ENCODE peak calls at places on chromosomes 2 and 18, in seven cellular contexts. E is Caco-2, Q is HCT116, H is NCI-H774, J is mucosa of descending colon, A is AG10803, M is iPS DF 19.7. R is an unnamed sample.

GRCh38 chr2:128551435-128551834 is 232.8 kb upstream of the HS6ST1 start:
- DNase-seq in E (no peak), Q (no peak), H (no peak), J (no peak), A (no peak), M (no peak), R (no peak)

GRCh38 chr2:176176233-176176632 is 12.2 kb upstream of the HOXD1 start:
- DNase-seq in E (no peak), Q (no peak), H (no peak), J (no peak), A (no peak), M (no peak), R (no peak)

GRCh38 chr18:13525381-13526029 is 200.9 kb downstream of the FAM210A start:
- DNase-seq in E (no peak), Q (no peak), H (no peak), J (no peak), A (no peak), M (no peak), R (no peak)

GRCh38 chr18:25423760-25424159 is 71.8 kb upstream of the ZNF521 start:
- DNase-seq in E (no peak), Q (no peak), H (no peak), J (no peak), A (no peak), M (no peak), R (no peak)

GRCh38 chr2:232502513-232502900 is 14.9 kb upstream of the ECEL1 start:
- DNase-seq in E (no peak), Q (no peak), H (no peak), J (no peak), A (no peak), M (no peak), R (no peak)

GRCh38 chr2:47402555-47402804 is 476 bp upstream of the MSH2 start:
- DNase-seq in E (no peak), Q (no peak), H (no peak), J (no peak), A (peak), M (no peak), R (peak)

GRCh38 chr2:131037398-131038257 is 55.6 kb downstream of the FAM168B start:
- DNase-seq in E (no peak), Q (no peak), H (no peak), J (no peak), A (no peak), M (no peak), R (no peak)

GRCh38 chr18:7168408-7168807 is 50.8 kb upstream of the LAMA1 start:
- DNase-seq in E (no peak), Q (no peak), H (no peak), J (no peak), A (no peak), M (no peak), R (no peak)

GRCh38 chr18:55509631-55510372 is 78.2 kb downstream of the TCF4 start:
- DNase-seq in E (no peak), Q (no peak), H (no peak), J (no peak), A (peak), M (no peak), R (peak)

GRCh38 chr2:98123286-98123685 is 36.3 kb downstream of the VWA3B start:
- DNase-seq in E (no peak), Q (no peak), H (no peak), J (no peak), A (no peak), M (no peak), R (no peak)

GRCh38 chr18:35029103-35029502 is 12.1 kb upstream of the MAPRE2 start:
- DNase-seq in E (no peak), Q (no peak), H (no peak), J (no peak), A (peak), M (no peak), R (peak)

GRCh38 chr2:239692348-239692747 is 291.5 kb upstream of the HDAC4 start:
- DNase-seq in E (no peak), Q (no peak), H (no peak), J (no peak), A (no peak), M (no peak), R (no peak)

GRCh38 chr2:74232426-74232825 is 34.0 kb downstream of the MTHFD2 start:
- DNase-seq in E (no peak), Q (no peak), H (no peak), J (no peak), A (no peak), M (no peak), R (no peak)

GRCh38 chr2:1282552-1282951 is 130.7 kb upstream of the TPO start:
- DNase-seq in E (no peak), Q (no peak), H (no peak), J (no peak), A (no peak), M (no peak), R (no peak)

GRCh38 chr18:46322411-46322891 is 218.3 kb downstream of the HAUS1 start:
- DNase-seq in E (no peak), Q (no peak), H (no peak), J (no peak), A (no peak), M (no peak), R (no peak)

GRCh38 chr2:60963176-60963575 is 54.3 kb upstream of the PEX13 start:
- DNase-seq in E (no peak), Q (no peak), H (no peak), J (no peak), A (no peak), M (no peak), R (no peak)

GRCh38 chr2:191638079-191638801 is 39.7 kb upstream of the NABP1 start:
- DNase-seq in E (peak), Q (no peak), H (no peak), J (peak), A (peak), M (no peak), R (peak)

GRCh38 chr2:55885129-55885943 is 38.2 kb downstream of the EFEMP1 start:
- DNase-seq in E (no peak), Q (peak), H (no peak), J (no peak), A (peak), M (no peak), R (peak)

GRCh38 chr2:17969661-17970060 is 91.2 kb downstream of the KCNS3 start:
- DNase-seq in E (no peak), Q (no peak), H (no peak), J (no peak), A (peak), M (no peak), R (no peak)

GRCh38 chr2:191245869-191246531 is 796 bp downstream of the MYO1B start:
- DNase-seq in E (peak), Q (peak), H (no peak), J (peak), A (peak), M (peak), R (peak)

GRCh38 chr2:160842286-160842685 is 317.9 kb upstream of the TANK start:
- DNase-seq in E (no peak), Q (no peak), H (no peak), J (no peak), A (no peak), M (no peak), R (no peak)

GRCh38 chr18:74791501-74792188 is 194.0 kb downstream of the ZNF407 start:
- DNase-seq in E (no peak), Q (no peak), H (no peak), J (peak), A (peak), M (no peak), R (no peak)

GRCh38 chr18:12408247-12408869 is 629 bp downstream of the PRELID3A start:
- DNase-seq in E (no peak), Q (no peak), H (no peak), J (peak), A (peak), M (no peak), R (peak)

GRCh38 chr2:161990741-161991140 is 83.3 kb downstream of the DPP4 start:
- DNase-seq in E (peak), Q (peak), H (no peak), J (no peak), A (peak), M (no peak), R (peak)

GRCh38 chr2:99488587-99488998 is 1.2 kb downstream of the REV1 start:
- DNase-seq in E (peak), Q (no peak), H (no peak), J (peak), A (peak), M (no peak), R (peak)

GRCh38 chr2:215994901-215995300 is 18.4 kb downstream of the MREG start:
- DNase-seq in E (no peak), Q (no peak), H (no peak), J (no peak), A (no peak), M (no peak), R (no peak)

GRCh38 chr2:355773-356172 is 67.9 kb upstream of the ALKAL2 start:
- DNase-seq in E (no peak), Q (no peak), H (no peak), J (no peak), A (no peak), M (no peak), R (no peak)

GRCh38 chr2:1910562-1911256 is 166.4 kb upstream of the PXDN start:
- DNase-seq in E (no peak), Q (no peak), H (no peak), J (no peak), A (no peak), M (no peak), R (no peak)

GRCh38 chr2:182521453-182522427 is 94.9 kb upstream of the PDE1A start:
- DNase-seq in E (no peak), Q (no peak), H (no peak), J (no peak), A (no peak), M (no peak), R (no peak)

GRCh38 chr2:102473020-102473419 is at the start of gene SLC9A4:
- DNase-seq in E (peak), Q (peak), H (peak), J (peak), A (peak), M (no peak), R (peak)

GRCh38 chr18:26491194-26491816 is 57.0 kb downstream of the KCTD1 start:
- DNase-seq in E (no peak), Q (no peak), H (no peak), J (no peak), A (no peak), M (no peak), R (no peak)

GRCh38 chr2:184599054-184599874 is 935 bp downstream of the ZNF804A start:
- DNase-seq in E (no peak), Q (peak), H (no peak), J (peak), A (no peak), M (no peak), R (no peak)

GRCh38 chr18:10023853-10024638 is 110.2 kb downstream of the VAPA start:
- DNase-seq in E (peak), Q (no peak), H (peak), J (no peak), A (no peak), M (no peak), R (no peak)